ENCODE peak calls at places on chromosomes 11 and 22, in five cellular contexts. One of them, this sample, is unnamed.
A peak's percentile ranks its signal among the peaks of the same experiment; 100 is the strongest.

GRCh38 chr22:30614268-30614667 is 7.3 kb downstream of the TCN2 start:
- DNase-seq in lung microvascular endothelial cell: no peak
- DNase-seq in AG04450: no peak
- DNase-seq in heart left ventricle: no peak
- DNase-seq in CD8-positive, alpha-beta memory T cell: no peak
- DNase-seq in this sample: no peak

GRCh38 chr11:41578421-41579047 is 119.1 kb upstream of the LRRC4C start:
- DNase-seq in lung microvascular endothelial cell: no peak
- DNase-seq in AG04450: no peak
- DNase-seq in heart left ventricle: no peak
- DNase-seq in CD8-positive, alpha-beta memory T cell: no peak
- DNase-seq in this sample: no peak

GRCh38 chr22:28143961-28144745 is 225.1 kb upstream of the PITPNB start:
- DNase-seq in lung microvascular endothelial cell: no peak
- DNase-seq in AG04450: no peak
- DNase-seq in heart left ventricle: no peak
- DNase-seq in CD8-positive, alpha-beta memory T cell: no peak
- DNase-seq in this sample: no peak

GRCh38 chr22:43858156-43858895 is 4.0 kb downstream of the SULT4A1 start:
- DNase-seq in lung microvascular endothelial cell: no peak
- DNase-seq in AG04450: no peak
- DNase-seq in heart left ventricle: no peak
- DNase-seq in CD8-positive, alpha-beta memory T cell: no peak
- DNase-seq in this sample: no peak

GRCh38 chr22:30922151-30922611 is 46.4 kb downstream of the MORC2 start:
- DNase-seq in lung microvascular endothelial cell: peak; percentile 60
- DNase-seq in AG04450: no peak
- DNase-seq in heart left ventricle: peak; percentile 69
- DNase-seq in CD8-positive, alpha-beta memory T cell: peak; percentile 81
- DNase-seq in this sample: peak; percentile 78

GRCh38 chr11:3944198-3944597 is 88.7 kb downstream of the STIM1 start:
- DNase-seq in lung microvascular endothelial cell: no peak
- DNase-seq in AG04450: no peak
- DNase-seq in heart left ventricle: peak; percentile 16
- DNase-seq in CD8-positive, alpha-beta memory T cell: no peak
- DNase-seq in this sample: no peak

GRCh38 chr22:39553429-39553828 is 17.1 kb upstream of the CACNA1I start:
- DNase-seq in lung microvascular endothelial cell: no peak
- DNase-seq in AG04450: no peak
- DNase-seq in heart left ventricle: no peak
- DNase-seq in CD8-positive, alpha-beta memory T cell: no peak
- DNase-seq in this sample: no peak

GRCh38 chr22:38180841-38181452 is 683 bp downstream of the PLA2G6 start:
- DNase-seq in lung microvascular endothelial cell: no peak
- DNase-seq in AG04450: no peak
- DNase-seq in heart left ventricle: peak; percentile 60
- DNase-seq in CD8-positive, alpha-beta memory T cell: peak; percentile 43
- DNase-seq in this sample: no peak

GRCh38 chr11:78097666-78098385 is 18.2 kb upstream of the NDUFC2 start:
- DNase-seq in lung microvascular endothelial cell: no peak
- DNase-seq in AG04450: no peak
- DNase-seq in heart left ventricle: no peak
- DNase-seq in CD8-positive, alpha-beta memory T cell: no peak
- DNase-seq in this sample: no peak

GRCh38 chr22:21938071-21938822 is 14.4 kb downstream of the PPM1F start:
- DNase-seq in lung microvascular endothelial cell: peak; percentile 94
- DNase-seq in AG04450: peak; percentile 85
- DNase-seq in heart left ventricle: peak; percentile 93
- DNase-seq in CD8-positive, alpha-beta memory T cell: peak; percentile 83
- DNase-seq in this sample: peak; percentile 95

GRCh38 chr11:94342250-94342649 is 37.9 kb downstream of the IZUMO1R start:
- DNase-seq in lung microvascular endothelial cell: no peak
- DNase-seq in AG04450: no peak
- DNase-seq in heart left ventricle: no peak
- DNase-seq in CD8-positive, alpha-beta memory T cell: no peak
- DNase-seq in this sample: no peak

GRCh38 chr11:12810497-12810896 is 136.3 kb downstream of the TEAD1 start:
- DNase-seq in lung microvascular endothelial cell: no peak
- DNase-seq in AG04450: no peak
- DNase-seq in heart left ventricle: no peak
- DNase-seq in CD8-positive, alpha-beta memory T cell: no peak
- DNase-seq in this sample: no peak

GRCh38 chr11:82676483-82677094 is 57.1 kb downstream of the FAM181B start:
- DNase-seq in lung microvascular endothelial cell: no peak
- DNase-seq in AG04450: no peak
- DNase-seq in heart left ventricle: no peak
- DNase-seq in CD8-positive, alpha-beta memory T cell: no peak
- DNase-seq in this sample: no peak

GRCh38 chr11:119410501-119410900 is 12.5 kb downstream of the THY1 start:
- DNase-seq in lung microvascular endothelial cell: no peak
- DNase-seq in AG04450: no peak
- DNase-seq in heart left ventricle: no peak
- DNase-seq in CD8-positive, alpha-beta memory T cell: no peak
- DNase-seq in this sample: no peak

GRCh38 chr11:96708469-96708868 is 318.7 kb downstream of the JRKL start:
- DNase-seq in lung microvascular endothelial cell: no peak
- DNase-seq in AG04450: no peak
- DNase-seq in heart left ventricle: no peak
- DNase-seq in CD8-positive, alpha-beta memory T cell: no peak
- DNase-seq in this sample: no peak

GRCh38 chr11:99069831-99070444 is 49.2 kb downstream of the CNTN5 start:
- DNase-seq in lung microvascular endothelial cell: peak; percentile 0
- DNase-seq in AG04450: no peak
- DNase-seq in heart left ventricle: no peak
- DNase-seq in CD8-positive, alpha-beta memory T cell: no peak
- DNase-seq in this sample: no peak

GRCh38 chr11:133964946-133965632 is 8.3 kb upstream of the IGSF9B start:
- DNase-seq in lung microvascular endothelial cell: no peak
- DNase-seq in AG04450: no peak
- DNase-seq in heart left ventricle: no peak
- DNase-seq in CD8-positive, alpha-beta memory T cell: no peak
- DNase-seq in this sample: no peak

GRCh38 chr11:17410606-17411379 is 22.3 kb upstream of the KCNJ11 start:
- DNase-seq in lung microvascular endothelial cell: peak; percentile 21
- DNase-seq in AG04450: no peak
- DNase-seq in heart left ventricle: peak; percentile 44
- DNase-seq in CD8-positive, alpha-beta memory T cell: no peak
- DNase-seq in this sample: no peak

GRCh38 chr11:83671295-83671694 is 385.1 kb upstream of the CCDC90B start:
- DNase-seq in lung microvascular endothelial cell: no peak
- DNase-seq in AG04450: no peak
- DNase-seq in heart left ventricle: no peak
- DNase-seq in CD8-positive, alpha-beta memory T cell: no peak
- DNase-seq in this sample: no peak

GRCh38 chr22:35149149-35149548 is 83.2 kb downstream of the ISX start:
- DNase-seq in lung microvascular endothelial cell: no peak
- DNase-seq in AG04450: no peak
- DNase-seq in heart left ventricle: no peak
- DNase-seq in CD8-positive, alpha-beta memory T cell: no peak
- DNase-seq in this sample: no peak

GRCh38 chr22:26751217-26751616 is 93.8 kb downstream of the MIAT start:
- DNase-seq in lung microvascular endothelial cell: peak; percentile 83
- DNase-seq in AG04450: no peak
- DNase-seq in heart left ventricle: peak; percentile 40
- DNase-seq in CD8-positive, alpha-beta memory T cell: no peak
- DNase-seq in this sample: no peak

GRCh38 chr22:36950797-36951590 is 37.6 kb downstream of the CSF2RB start:
- DNase-seq in lung microvascular endothelial cell: no peak
- DNase-seq in AG04450: no peak
- DNase-seq in heart left ventricle: no peak
- DNase-seq in CD8-positive, alpha-beta memory T cell: no peak
- DNase-seq in this sample: no peak

GRCh38 chr22:27438271-27438980 is 363.1 kb downstream of the MN1 start:
- DNase-seq in lung microvascular endothelial cell: peak; percentile 38
- DNase-seq in AG04450: no peak
- DNase-seq in heart left ventricle: no peak
- DNase-seq in CD8-positive, alpha-beta memory T cell: no peak
- DNase-seq in this sample: no peak

GRCh38 chr11:84634309-84634708 is 992.8 kb downstream of the DLG2 start:
- DNase-seq in lung microvascular endothelial cell: no peak
- DNase-seq in AG04450: no peak
- DNase-seq in heart left ventricle: no peak
- DNase-seq in CD8-positive, alpha-beta memory T cell: no peak
- DNase-seq in this sample: no peak

GRCh38 chr11:8338138-8338537 is 74.5 kb upstream of the LMO1 start:
- DNase-seq in lung microvascular endothelial cell: peak; percentile 32
- DNase-seq in AG04450: no peak
- DNase-seq in heart left ventricle: no peak
- DNase-seq in CD8-positive, alpha-beta memory T cell: no peak
- DNase-seq in this sample: no peak

GRCh38 chr11:32435152-32435480 is 223 bp downstream of the WT1 start:
- DNase-seq in lung microvascular endothelial cell: no peak
- DNase-seq in AG04450: no peak
- DNase-seq in heart left ventricle: no peak
- DNase-seq in CD8-positive, alpha-beta memory T cell: no peak
- DNase-seq in this sample: no peak

GRCh38 chr11:119481667-119482400 is 58.9 kb upstream of the THY1 start:
- DNase-seq in lung microvascular endothelial cell: no peak
- DNase-seq in AG04450: no peak
- DNase-seq in heart left ventricle: no peak
- DNase-seq in CD8-positive, alpha-beta memory T cell: no peak
- DNase-seq in this sample: no peak

GRCh38 chr11:129230006-129230405 is 37.9 kb upstream of the ARHGAP32 start:
- DNase-seq in lung microvascular endothelial cell: peak; percentile 4
- DNase-seq in AG04450: no peak
- DNase-seq in heart left ventricle: no peak
- DNase-seq in CD8-positive, alpha-beta memory T cell: no peak
- DNase-seq in this sample: no peak

GRCh38 chr11:73968356-73968966 is 14.2 kb downstream of the UCP2 start:
- DNase-seq in lung microvascular endothelial cell: no peak
- DNase-seq in AG04450: no peak
- DNase-seq in heart left ventricle: no peak
- DNase-seq in CD8-positive, alpha-beta memory T cell: no peak
- DNase-seq in this sample: no peak

GRCh38 chr22:39625554-39626537 is 55.3 kb downstream of the CACNA1I start:
- DNase-seq in lung microvascular endothelial cell: no peak
- DNase-seq in AG04450: no peak
- DNase-seq in heart left ventricle: no peak
- DNase-seq in CD8-positive, alpha-beta memory T cell: no peak
- DNase-seq in this sample: no peak

GRCh38 chr22:20131593-20131855 is at the start of gene ZDHHC8:
- DNase-seq in lung microvascular endothelial cell: peak; percentile 23
- DNase-seq in AG04450: no peak
- DNase-seq in heart left ventricle: peak; percentile 48
- DNase-seq in CD8-positive, alpha-beta memory T cell: peak; percentile 30
- DNase-seq in this sample: no peak

This sample was measured in CD4-positive, alpha-beta T cell.